ENCODE peak calls at places on chromosome 14, in six cellular contexts. J is K562, R is GM23338, D is HepG2, I is GM12878, B is SK-N-SH. P is an unnamed sample. For H3K79me2, the result is how much of the 10 kb centered on the place peaks cover.

GRCh38 chr14:48563465-48563864 is 888.1 kb upstream of the MDGA2 start:
- DNase-seq in R (no peak), D (no peak), I (no peak), J (no peak), B (no peak), P (peak)

GRCh38 chr14:54420478-54421116 is 20.6 kb downstream of the CNIH1 start:
- DNase-seq in B (peak), J (peak), D (peak), R (peak), I (no peak), P (peak)

GRCh38 chr14:77100961-77101360 is 2.9 kb downstream of the CIPC start:
- DNase-seq in D (no peak), R (no peak), B (no peak), J (no peak), I (no peak), P (no peak)

GRCh38 chr14:39880106-39880695 is 448.0 kb upstream of the FBXO33 start:
- DNase-seq in B (no peak), R (peak), I (no peak), D (no peak), J (no peak), P (no peak)

GRCh38 chr14:51410846-51411245 is 170.8 kb downstream of the TMX1 start:
- DNase-seq in I (no peak), R (no peak), B (no peak), D (no peak), J (no peak), P (no peak)

GRCh38 chr14:67396381-67396965 is 15.5 kb downstream of the PLEK2 start:
- DNase-seq in R (peak), I (no peak), D (no peak), J (no peak), B (no peak), P (no peak)

GRCh38 chr14:63483315-63483714 is 59.9 kb downstream of the PPP2R5E start:
- DNase-seq in R (no peak), D (no peak), J (no peak), B (no peak), I (no peak), P (no peak)

GRCh38 chr14:34103176-34103575 is 152.3 kb upstream of the EGLN3 start:
- DNase-seq in I (no peak), J (no peak), B (no peak), D (peak), R (no peak), P (no peak)

GRCh38 chr14:101843665-101844064 is 82.2 kb downstream of the PPP2R5C start:
- DNase-seq in B (no peak), R (peak), J (no peak), I (peak), D (no peak), P (no peak)

GRCh38 chr14:59816931-59817330 is 53.6 kb downstream of the RTN1 start:
- DNase-seq in R (no peak), B (no peak), I (no peak), D (no peak), J (no peak), P (no peak)

GRCh38 chr14:42192659-42193425 is 586.2 kb downstream of the LRFN5 start:
- DNase-seq in D (no peak), B (no peak), I (no peak), R (no peak), J (no peak), P (peak)

GRCh38 chr14:100423421-100424010 is 100.4 kb downstream of the SLC25A47 start:
- DNase-seq in J (peak), B (peak), R (no peak), D (no peak), I (no peak), P (no peak)

GRCh38 chr14:68891851-68892660 is 87.0 kb downstream of the ACTN1 start:
- DNase-seq in I (no peak), B (no peak), R (no peak), D (no peak), J (no peak), P (no peak)

GRCh38 chr14:51783765-51784164 is 76.6 kb upstream of the GNG2 start:
- DNase-seq in D (no peak), J (no peak), B (no peak), I (no peak), R (no peak), P (no peak)

GRCh38 chr14:56964885-56965284 is 154.6 kb upstream of the OTX2 start:
- DNase-seq in J (no peak), B (no peak), D (no peak), R (no peak), I (no peak), P (no peak)

GRCh38 chr14:89165189-89165809 is 251.7 kb downstream of the FOXN3 start:
- DNase-seq in B (no peak), J (peak), D (no peak), I (peak), R (no peak), P (no peak)

GRCh38 chr14:101500681-101501080 is 60.6 kb upstream of the DIO3 start:
- DNase-seq in I (no peak), B (no peak), D (no peak), R (no peak), J (no peak), P (no peak)

GRCh38 chr14:80216818-80217217 is 5.5 kb upstream of the DIO2 start:
- DNase-seq in B (no peak), R (no peak), J (no peak), I (no peak), D (no peak), P (no peak)

GRCh38 chr14:56810341-56810740 is at the start of gene OTX2:
- DNase-seq in D (no peak), J (no peak), I (no peak), R (peak), B (no peak), P (no peak)

GRCh38 chr14:79670811-79671210 is 540.5 kb downstream of the DIO2 start:
- DNase-seq in R (no peak), D (no peak), J (no peak), I (no peak), B (no peak), P (no peak)

GRCh38 chr14:51889851-51890250 is 29.4 kb downstream of the GNG2 start:
- DNase-seq in J (no peak), B (no peak), I (no peak), D (no peak), R (no peak), P (no peak)

GRCh38 chr14:104864267-104865068 is 600 bp upstream of the CEP170B start:
- DNase-seq in J (no peak), B (no peak), R (peak), D (peak), I (no peak), P (peak)

GRCh38 chr14:37179896-37180502 is 7.6 kb upstream of the SLC25A21 start:
- DNase-seq in R (no peak), B (no peak), I (no peak), J (no peak), D (no peak), P (no peak)

GRCh38 chr14:33899723-33900341 is 51.0 kb downstream of the EGLN3 start:
- DNase-seq in D (peak), B (no peak), I (no peak), J (no peak), R (no peak), P (no peak)

GRCh38 chr14:23776296-23776695 is 140.1 kb downstream of the DHRS2 start:
- DNase-seq in D (no peak), I (no peak), R (no peak), J (no peak), B (no peak), P (no peak)

GRCh38 chr14:60848066-60848465 is 113.5 kb downstream of the MNAT1 start:
- DNase-seq in B (no peak), R (no peak), D (no peak), I (no peak), J (no peak), P (no peak)

GRCh38 chr14:85466678-85467077 is 63.3 kb upstream of the FLRT2 start:
- DNase-seq in D (no peak), B (no peak), I (no peak), R (no peak), J (no peak), P (no peak)

GRCh38 chr14:26577711-26578110 is 20.1 kb downstream of the NOVA1 start:
- DNase-seq in I (no peak), R (no peak), B (no peak), D (no peak), J (no peak), P (no peak)

GRCh38 chr14:89264196-89264800 is 152.7 kb downstream of the FOXN3 start:
- DNase-seq in J (no peak), R (no peak), D (no peak), B (no peak), I (no peak), P (no peak)

GRCh38 chr14:41285193-41285748 is 321.4 kb upstream of the LRFN5 start:
- DNase-seq in J (no peak), I (no peak), B (no peak), R (peak), D (peak), P (no peak)

GRCh38 chr14:29927596-29928341 is at the start of gene PRKD1:
- DNase-seq in R (peak), D (peak), I (no peak), B (peak), J (peak), P (no peak)

GRCh38 chr14:25042362-25043299 is 7.3 kb downstream of the STXBP6 start:
- DNase-seq in J (peak), D (peak), B (no peak), R (peak), I (no peak), P (no peak)

GRCh38 chr14:32080001-32080510 is 3.0 kb downstream of the ARHGAP5 start:
- DNase-seq in I (no peak), J (no peak), B (no peak), D (no peak), R (no peak), P (no peak)

GRCh38 chr14:68789002-68789797 is 3.7 kb downstream of the ZFP36L1 start:
- DNase-seq in R (peak), I (no peak), J (peak), B (peak), D (peak), P (no peak)

GRCh38 chr14:100664841-100665425 is 61.8 kb upstream of the DLK1 start:
- DNase-seq in J (no peak), D (no peak), B (no peak), R (no peak), I (no peak), P (no peak)

GRCh38 chr14:103695331-103696026 is 19.8 kb downstream of the XRCC3 start:
- DNase-seq in D (no peak), I (no peak), R (no peak), B (peak), J (no peak), P (no peak)

GRCh38 chr14:103694572-103695026 is 20.7 kb downstream of the XRCC3 start:
- DNase-seq in B (no peak), I (no peak), D (no peak), J (no peak), R (peak), P (no peak)

GRCh38 chr14:103692159-103692558 is 23.1 kb downstream of the XRCC3 start:
- DNase-seq in I (peak), R (no peak), J (no peak), B (no peak), D (no peak), P (no peak)

GRCh38 chr14:103692871-103693270 is 22.4 kb downstream of the XRCC3 start:
- DNase-seq in J (no peak), R (no peak), B (no peak), D (no peak), I (no peak), P (no peak)

GRCh38 chr14:103693514-103693913 is 21.7 kb downstream of the XRCC3 start:
- DNase-seq in I (no peak), R (no peak), D (no peak), B (no peak), J (no peak), P (no peak)
- TF ChIP-seq REST in I (no peak), R (no peak), D (no peak), B (no peak), J (no peak), P (no peak)

GRCh38 chr14:70771781-70772212 is 37.5 kb downstream of the MAP3K9 start:
- DNase-seq in B (no peak), I (no peak), J (no peak), D (no peak), R (peak), P (no peak)

GRCh38 chr14:70776197-70776596 is 33.1 kb downstream of the MAP3K9 start:
- DNase-seq in D (no peak), B (no peak), R (no peak), I (peak), J (no peak), P (no peak)

GRCh38 chr14:70773182-70773862 is 36.0 kb downstream of the MAP3K9 start:
- DNase-seq in R (no peak), I (no peak), B (no peak), D (no peak), J (no peak), P (no peak)

DNA sequence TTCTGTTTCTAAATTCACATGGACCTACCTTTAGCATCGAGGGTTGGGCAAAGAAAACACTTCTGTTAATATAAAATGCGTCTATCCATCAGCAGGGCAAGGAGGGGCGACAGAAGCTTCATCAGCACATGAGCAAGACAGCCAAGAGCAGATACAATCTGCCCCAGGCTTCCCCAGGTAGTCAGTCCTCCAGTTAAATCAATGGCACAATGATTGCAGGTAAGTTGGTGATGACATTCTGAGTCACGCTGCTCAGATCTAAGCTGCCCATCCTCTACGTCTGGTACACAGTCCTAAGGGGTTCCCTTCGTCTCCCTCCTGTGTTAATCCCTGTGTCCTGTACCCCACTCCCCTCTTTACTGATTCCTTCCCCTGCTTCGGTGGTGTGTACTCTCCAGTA is 38.8 kb downstream of the MAP3K9 start:
- DNase-seq in R (no peak), J (no peak), B (no peak), D (no peak), I (no peak), P (peak)
- H3K79me2 ChIP-seq in R (under half), J (under half), B (under half), D (under half), I (under half), P (under half)

DNA sequence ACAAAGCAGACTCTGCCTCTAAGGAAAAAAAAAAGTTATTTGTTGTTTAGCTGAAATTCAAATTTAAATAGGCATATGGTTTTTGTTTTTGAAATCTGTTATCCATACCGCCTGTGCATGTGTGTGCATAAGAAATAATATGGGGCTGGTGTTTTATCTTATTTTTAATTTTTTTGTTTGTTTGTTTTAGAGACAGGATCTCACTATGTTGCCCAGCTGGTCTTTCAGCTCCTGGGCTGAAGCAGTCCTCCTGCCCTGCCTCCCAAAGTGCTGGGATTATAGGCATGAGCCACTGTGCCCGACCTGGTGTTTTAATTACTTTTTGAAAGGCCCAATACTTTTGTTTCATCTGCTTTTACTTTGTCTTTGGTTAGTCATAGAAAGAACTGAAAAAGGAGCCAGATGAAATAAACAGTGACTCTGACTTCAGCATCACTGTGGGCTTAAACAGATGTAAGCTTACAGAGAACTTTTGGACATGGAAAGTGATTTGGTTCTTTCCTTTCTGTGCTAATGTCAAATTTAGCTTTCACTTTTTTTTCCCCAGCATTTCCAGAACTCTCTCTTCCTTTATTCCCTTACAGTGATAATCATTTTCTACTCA is 37.2 kb downstream of the SUPT16H start:
- DNase-seq in J (no peak), D (no peak), I (no peak), B (no peak), R (no peak), P (no peak)
- TF ChIP-seq REST in J (no peak), D (no peak), I (no peak), B (no peak), R (no peak), P (no peak)

GRCh38 chr14:103014466-103015319 is 42.7 kb downstream of the CDC42BPB start:
- DNase-seq in B (no peak), J (no peak), I (no peak), R (peak), D (no peak), P (no peak)

GRCh38 chr14:103016071-103016470 is 41.3 kb downstream of the CDC42BPB start:
- DNase-seq in D (no peak), R (no peak), J (no peak), I (no peak), B (no peak), P (no peak)

GRCh38 chr14:103016594-103016993 is 40.8 kb downstream of the CDC42BPB start:
- DNase-seq in B (no peak), I (no peak), D (no peak), J (no peak), R (no peak), P (no peak)

GRCh38 chr14:103013028-103013427 is 44.3 kb downstream of the CDC42BPB start:
- DNase-seq in B (no peak), R (no peak), J (no peak), D (no peak), I (no peak), P (no peak)

DNA sequence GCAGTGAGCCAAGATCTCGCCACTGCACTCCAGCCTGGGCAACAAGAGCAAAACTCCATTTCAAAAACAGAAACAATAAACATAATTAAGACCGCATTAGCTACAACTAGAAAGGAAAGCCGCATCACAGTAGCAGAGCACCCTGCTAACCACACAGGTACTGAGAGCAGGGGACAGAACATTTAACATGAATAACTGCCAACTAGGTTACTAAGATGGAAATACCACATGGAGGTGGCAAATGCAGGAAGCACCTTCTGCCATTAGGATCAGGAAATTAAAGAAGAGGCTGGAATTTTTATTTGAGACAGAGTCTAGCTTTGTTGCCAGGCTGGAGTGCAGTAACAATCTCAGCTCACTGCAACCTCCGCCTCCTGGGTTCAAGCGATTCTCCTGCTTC is 41.9 kb downstream of the CDC42BPB start:
- DNase-seq in R (no peak), I (no peak), D (no peak), J (no peak), B (no peak), P (no peak)
- H3K79me2 ChIP-seq in R (half or more), I (under half), D (under half), J (under half), B (half or more), P (half or more)

DNA sequence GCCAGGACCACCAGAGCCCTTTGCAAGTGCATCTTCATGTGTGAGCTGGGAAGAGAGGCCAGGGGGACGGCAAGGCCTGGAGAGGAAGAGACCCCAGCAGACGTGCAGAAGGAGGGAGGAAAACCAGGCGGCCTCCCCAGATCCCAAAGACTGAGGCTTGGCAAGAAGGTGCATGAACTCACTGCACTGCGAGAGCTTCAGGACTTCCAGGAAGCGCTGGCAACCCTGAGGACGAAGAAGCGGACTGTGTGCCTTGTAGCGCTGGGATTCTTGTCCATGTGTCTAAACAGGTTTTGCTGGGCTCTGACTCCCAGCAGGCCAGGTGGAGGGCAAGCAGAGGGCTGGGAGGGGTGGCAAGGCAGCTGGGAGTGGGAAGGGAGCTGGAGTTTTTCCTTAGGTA is 939 bp downstream of the TGFB3 start:
- DNase-seq in B (peak), D (no peak), J (no peak), I (no peak), R (no peak), P (no peak)
- TF ChIP-seq REST in B (no peak), D (no peak), J (no peak), I (no peak), R (no peak), P (no peak)

P was measured in HCT116.